ENCODE peak calls at places on chromosomes 2 and 18, in ten cellular contexts. One of them, this sample, is unnamed.

GRCh38 chr2:27765621-27766286 is 5.8 kb upstream of the MRPL33 start:
- DNase-seq in A549: no peak
- DNase-seq in spleen: peak; percentile 82
- DNase-seq in prostate gland: peak; percentile 18
- DNase-seq in body of pancreas: peak; percentile 86
- DNase-seq in IMR-90: no peak
- DNase-seq in heart left ventricle: peak; percentile 82
- DNase-seq in uterus: peak; percentile 34
- DNase-seq in Peyer's patch: peak; percentile 75
- DNase-seq in transverse colon: peak; percentile 66
- DNase-seq in this sample: no peak

GRCh38 chr2:73254343-73255006 is 20.4 kb downstream of the CCT7 start:
- DNase-seq in transverse colon: no peak
- DNase-seq in uterus: no peak
- DNase-seq in spleen: no peak
- DNase-seq in Peyer's patch: no peak
- DNase-seq in A549: no peak
- DNase-seq in body of pancreas: no peak
- DNase-seq in IMR-90: no peak
- DNase-seq in prostate gland: peak; percentile 37
- DNase-seq in heart left ventricle: no peak
- DNase-seq in this sample: no peak

GRCh38 chr2:98869868-98870267 is 66.2 kb downstream of the CRACDL start:
- DNase-seq in transverse colon: peak; percentile 78
- DNase-seq in Peyer's patch: peak; percentile 85
- DNase-seq in spleen: no peak
- DNase-seq in body of pancreas: peak; percentile 96
- DNase-seq in IMR-90: no peak
- DNase-seq in prostate gland: peak; percentile 64
- DNase-seq in uterus: no peak
- DNase-seq in A549: no peak
- DNase-seq in heart left ventricle: no peak
- DNase-seq in this sample: no peak

GRCh38 chr2:158664987-158665386 is 130.1 kb upstream of the DAPL1 start:
- DNase-seq in IMR-90: peak; percentile 64
- DNase-seq in uterus: no peak
- DNase-seq in prostate gland: no peak
- DNase-seq in heart left ventricle: no peak
- DNase-seq in spleen: no peak
- DNase-seq in Peyer's patch: no peak
- DNase-seq in transverse colon: no peak
- DNase-seq in A549: no peak
- DNase-seq in body of pancreas: no peak
- DNase-seq in this sample: no peak

GRCh38 chr2:182852090-182852489 is 14.3 kb downstream of the FRZB start:
- DNase-seq in body of pancreas: no peak
- DNase-seq in prostate gland: no peak
- DNase-seq in Peyer's patch: no peak
- DNase-seq in uterus: no peak
- DNase-seq in A549: no peak
- DNase-seq in transverse colon: no peak
- DNase-seq in IMR-90: no peak
- DNase-seq in heart left ventricle: no peak
- DNase-seq in spleen: no peak
- DNase-seq in this sample: no peak

GRCh38 chr18:5630057-5630765 is 86.4 kb upstream of the EPB41L3 start:
- DNase-seq in uterus: peak; percentile 14
- DNase-seq in spleen: peak; percentile 80
- DNase-seq in heart left ventricle: peak; percentile 86
- DNase-seq in A549: peak; percentile 31
- DNase-seq in IMR-90: peak; percentile 41
- DNase-seq in prostate gland: peak; percentile 58
- DNase-seq in Peyer's patch: peak; percentile 94
- DNase-seq in transverse colon: peak; percentile 88
- DNase-seq in body of pancreas: peak; percentile 79
- DNase-seq in this sample: no peak

GRCh38 chr18:48605408-48605845 is 66.6 kb downstream of the CTIF start:
- DNase-seq in heart left ventricle: no peak
- DNase-seq in spleen: peak; percentile 42
- DNase-seq in Peyer's patch: no peak
- DNase-seq in uterus: no peak
- DNase-seq in prostate gland: no peak
- DNase-seq in transverse colon: no peak
- DNase-seq in body of pancreas: no peak
- DNase-seq in A549: no peak
- DNase-seq in IMR-90: peak; percentile 43
- DNase-seq in this sample: no peak

GRCh38 chr18:76764296-76764901 is 58.0 kb upstream of the ZNF236 start:
- DNase-seq in Peyer's patch: no peak
- DNase-seq in body of pancreas: no peak
- DNase-seq in heart left ventricle: no peak
- DNase-seq in A549: no peak
- DNase-seq in IMR-90: no peak
- DNase-seq in prostate gland: no peak
- DNase-seq in transverse colon: no peak
- DNase-seq in spleen: no peak
- DNase-seq in uterus: no peak
- DNase-seq in this sample: no peak

GRCh38 chr2:144510206-144510991 is 9.5 kb downstream of the ZEB2 start:
- DNase-seq in IMR-90: peak; percentile 89
- DNase-seq in spleen: no peak
- DNase-seq in transverse colon: no peak
- DNase-seq in body of pancreas: no peak
- DNase-seq in uterus: no peak
- DNase-seq in Peyer's patch: no peak
- DNase-seq in prostate gland: no peak
- DNase-seq in A549: no peak
- DNase-seq in heart left ventricle: no peak
- DNase-seq in this sample: no peak

GRCh38 chr2:70712916-70713315 is 55.1 kb downstream of the ADD2 start:
- DNase-seq in uterus: no peak
- DNase-seq in prostate gland: no peak
- DNase-seq in spleen: no peak
- DNase-seq in IMR-90: no peak
- DNase-seq in A549: no peak
- DNase-seq in body of pancreas: no peak
- DNase-seq in transverse colon: no peak
- DNase-seq in heart left ventricle: no peak
- DNase-seq in Peyer's patch: no peak
- DNase-seq in this sample: no peak

GRCh38 chr2:37085731-37086147 is 1.4 kb downstream of the GPATCH11 start:
- DNase-seq in A549: no peak
- DNase-seq in heart left ventricle: no peak
- DNase-seq in uterus: no peak
- DNase-seq in IMR-90: peak; percentile 83
- DNase-seq in prostate gland: no peak
- DNase-seq in Peyer's patch: no peak
- DNase-seq in spleen: no peak
- DNase-seq in transverse colon: no peak
- DNase-seq in body of pancreas: no peak
- DNase-seq in this sample: no peak

GRCh38 chr18:74251297-74252031 is 40.3 kb downstream of the CYB5A start:
- DNase-seq in IMR-90: peak; percentile 72
- DNase-seq in transverse colon: no peak
- DNase-seq in prostate gland: no peak
- DNase-seq in uterus: peak; percentile 57
- DNase-seq in spleen: no peak
- DNase-seq in Peyer's patch: no peak
- DNase-seq in A549: peak; percentile 41
- DNase-seq in heart left ventricle: no peak
- DNase-seq in body of pancreas: peak; percentile 68
- DNase-seq in this sample: no peak

GRCh38 chr2:46275995-46276394 is 21.2 kb upstream of the EPAS1 start:
- DNase-seq in uterus: peak; percentile 59
- DNase-seq in body of pancreas: peak; percentile 39
- DNase-seq in Peyer's patch: no peak
- DNase-seq in heart left ventricle: peak; percentile 87
- DNase-seq in transverse colon: peak; percentile 31
- DNase-seq in prostate gland: no peak
- DNase-seq in spleen: peak; percentile 89
- DNase-seq in A549: no peak
- DNase-seq in IMR-90: no peak
- DNase-seq in this sample: no peak

GRCh38 chr2:42752299-42752698 is 11.6 kb downstream of the OXER1 start:
- DNase-seq in A549: no peak
- DNase-seq in IMR-90: no peak
- DNase-seq in Peyer's patch: no peak
- DNase-seq in body of pancreas: peak; percentile 58
- DNase-seq in prostate gland: no peak
- DNase-seq in spleen: no peak
- DNase-seq in transverse colon: no peak
- DNase-seq in uterus: no peak
- DNase-seq in heart left ventricle: no peak
- DNase-seq in this sample: no peak

GRCh38 chr2:86398500-86398899 is 42.7 kb upstream of the KDM3A start:
- DNase-seq in prostate gland: no peak
- DNase-seq in body of pancreas: no peak
- DNase-seq in IMR-90: no peak
- DNase-seq in Peyer's patch: no peak
- DNase-seq in uterus: no peak
- DNase-seq in heart left ventricle: no peak
- DNase-seq in transverse colon: no peak
- DNase-seq in spleen: no peak
- DNase-seq in A549: no peak
- DNase-seq in this sample: no peak

GRCh38 chr2:39530423-39530866 is 93.4 kb upstream of the MAP4K3 start:
- DNase-seq in body of pancreas: no peak
- DNase-seq in uterus: no peak
- DNase-seq in IMR-90: peak; percentile 78
- DNase-seq in heart left ventricle: no peak
- DNase-seq in transverse colon: no peak
- DNase-seq in prostate gland: no peak
- DNase-seq in spleen: no peak
- DNase-seq in Peyer's patch: no peak
- DNase-seq in A549: no peak
- DNase-seq in this sample: no peak
- TF ChIP-seq CTCF in body of pancreas: no peak
- TF ChIP-seq CTCF in uterus: no peak
- TF ChIP-seq CTCF in IMR-90: peak; percentile 25
- TF ChIP-seq CTCF in heart left ventricle: peak; percentile 18
- TF ChIP-seq CTCF in transverse colon: no peak
- TF ChIP-seq CTCF in prostate gland: no peak
- TF ChIP-seq CTCF in spleen: no peak
- TF ChIP-seq CTCF in Peyer's patch: no peak
- TF ChIP-seq CTCF in A549: peak; percentile 31
- TF ChIP-seq CTCF in this sample: no peak

DNA sequence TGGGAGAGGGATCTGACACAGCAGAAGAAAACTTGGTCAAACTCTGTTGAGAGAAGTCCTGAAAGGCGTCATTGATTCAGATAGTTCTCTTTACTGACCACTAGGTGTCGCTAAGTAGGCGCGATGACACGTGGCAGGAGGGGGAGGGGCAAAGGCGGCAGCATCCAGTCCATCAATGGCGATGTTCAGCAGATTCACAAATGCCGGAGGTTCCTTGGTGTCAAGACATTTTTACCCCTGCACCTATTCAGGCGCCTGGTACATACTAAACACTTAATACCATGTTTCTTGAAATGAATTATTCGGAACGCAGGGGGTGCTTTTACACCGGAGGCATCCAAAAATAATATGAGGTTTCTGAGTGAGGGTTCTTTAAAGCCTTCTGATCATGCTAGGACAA is 3.0 kb upstream of the PLEK start:
- DNase-seq in heart left ventricle: peak; percentile 84
- DNase-seq in prostate gland: peak; percentile 58
- DNase-seq in uterus: peak; percentile 63
- DNase-seq in A549: peak; percentile 65
- DNase-seq in transverse colon: peak; percentile 81
- DNase-seq in spleen: peak; percentile 94
- DNase-seq in body of pancreas: peak; percentile 78
- DNase-seq in IMR-90: peak; percentile 50
- DNase-seq in Peyer's patch: peak; percentile 71
- DNase-seq in this sample: no peak
- TF ChIP-seq POLR2A in heart left ventricle: no peak
- TF ChIP-seq POLR2A in prostate gland: no peak
- TF ChIP-seq POLR2A in uterus: no peak
- TF ChIP-seq POLR2A in A549: no peak
- TF ChIP-seq POLR2A in transverse colon: no peak
- TF ChIP-seq POLR2A in spleen: no peak
- TF ChIP-seq POLR2A in body of pancreas: no peak
- TF ChIP-seq POLR2A in IMR-90: no peak
- TF ChIP-seq POLR2A in Peyer's patch: no peak
- TF ChIP-seq POLR2A in this sample: no peak

GRCh38 chr18:32683044-32683443 is 89.8 kb downstream of the KLHL14 start:
- DNase-seq in spleen: no peak
- DNase-seq in Peyer's patch: no peak
- DNase-seq in A549: no peak
- DNase-seq in uterus: no peak
- DNase-seq in heart left ventricle: no peak
- DNase-seq in prostate gland: no peak
- DNase-seq in transverse colon: no peak
- DNase-seq in IMR-90: no peak
- DNase-seq in body of pancreas: no peak
- DNase-seq in this sample: no peak
- TF ChIP-seq CTCF in spleen: no peak
- TF ChIP-seq CTCF in Peyer's patch: no peak
- TF ChIP-seq CTCF in A549: no peak
- TF ChIP-seq CTCF in uterus: no peak
- TF ChIP-seq CTCF in heart left ventricle: no peak
- TF ChIP-seq CTCF in prostate gland: no peak
- TF ChIP-seq CTCF in transverse colon: no peak
- TF ChIP-seq CTCF in IMR-90: no peak
- TF ChIP-seq CTCF in body of pancreas: no peak
- TF ChIP-seq CTCF in this sample: no peak

DNA sequence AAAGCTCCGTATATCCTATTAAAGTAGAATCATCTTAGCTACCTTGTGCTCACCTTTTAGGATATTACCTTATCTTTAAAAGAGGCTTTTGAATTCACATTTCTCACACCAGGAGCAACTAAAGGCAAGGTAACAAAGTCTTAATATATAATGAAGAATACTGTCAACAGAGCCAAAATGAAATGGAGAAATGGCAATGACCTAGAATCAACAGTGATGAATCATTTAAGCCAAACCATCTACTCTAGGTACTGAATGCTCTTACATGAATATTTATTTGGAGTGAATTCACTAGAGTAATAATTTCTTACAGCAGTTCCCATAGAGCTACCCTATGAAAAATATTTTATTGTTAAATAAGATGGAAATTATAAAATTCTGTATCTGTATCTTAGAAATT is 421.0 kb downstream of the RND3 start:
- DNase-seq in body of pancreas: no peak
- DNase-seq in IMR-90: no peak
- DNase-seq in heart left ventricle: no peak
- DNase-seq in transverse colon: no peak
- DNase-seq in Peyer's patch: no peak
- DNase-seq in spleen: no peak
- DNase-seq in uterus: no peak
- DNase-seq in prostate gland: no peak
- DNase-seq in A549: no peak
- DNase-seq in this sample: no peak
- TF ChIP-seq POLR2A in body of pancreas: no peak
- TF ChIP-seq POLR2A in IMR-90: no peak
- TF ChIP-seq POLR2A in heart left ventricle: no peak
- TF ChIP-seq POLR2A in transverse colon: no peak
- TF ChIP-seq POLR2A in Peyer's patch: no peak
- TF ChIP-seq POLR2A in spleen: no peak
- TF ChIP-seq POLR2A in uterus: no peak
- TF ChIP-seq POLR2A in prostate gland: no peak
- TF ChIP-seq POLR2A in A549: no peak
- TF ChIP-seq POLR2A in this sample: no peak

This sample was measured in vagina.